ENCODE peak calls at places on chromosome 12, in seven cellular contexts. S is IMR-90, D is esophagus muscularis mucosa, E is spleen, N is breast epithelium, I is testis, Z is ovary. V is an unnamed sample. For H3K4me1, the result is how much of the 10 kb centered on the place peaks cover.

GRCh38 chr12:63400746-63401145 is 249.7 kb upstream of the AVPR1A start:
- DNase-seq in S (peak), E (no peak), Z (no peak), N (no peak), I (no peak), D (no peak), V (no peak)

GRCh38 chr12:88896958-88897357 is 316.7 kb upstream of the KITLG start:
- DNase-seq in D (no peak), I (no peak), Z (no peak), S (peak), N (no peak), E (no peak), V (no peak)

GRCh38 chr12:128829870-128830504 is 6.2 kb upstream of the SLC15A4 start:
- DNase-seq in N (no peak), E (peak), D (no peak), I (no peak), Z (no peak), S (no peak), V (no peak)

GRCh38 chr12:26523708-26524150 is 309.3 kb downstream of the ITPR2 start:
- DNase-seq in I (peak), S (peak), Z (peak), D (peak), E (peak), N (peak), V (peak)

GRCh38 chr12:47549258-47549657 is 156.6 kb downstream of the RPAP3 start:
- DNase-seq in D (peak), E (no peak), N (no peak), Z (no peak), S (no peak), I (no peak), V (no peak)

GRCh38 chr12:49706351-49707126 is 666 bp downstream of the FMNL3 start:
- DNase-seq in S (peak), I (peak), E (no peak), Z (peak), N (no peak), D (no peak), V (no peak)

GRCh38 chr12:113601656-113602263 is 130.1 kb upstream of the LHX5 start:
- DNase-seq in E (no peak), I (no peak), N (no peak), Z (no peak), S (no peak), D (no peak), V (no peak)

GRCh38 chr12:118052324-118053070 is 8.5 kb downstream of the WSB2 start:
- DNase-seq in S (peak), E (peak), Z (peak), N (peak), I (peak), D (no peak), V (no peak)

GRCh38 chr12:119006749-119007148 is 25.4 kb downstream of the SRRM4 start:
- DNase-seq in N (no peak), E (no peak), Z (no peak), S (no peak), I (no peak), D (no peak), V (no peak)

GRCh38 chr12:12107678-12108077 is 36.9 kb downstream of the BCL2L14 start:
- DNase-seq in Z (no peak), D (no peak), N (no peak), S (no peak), I (no peak), E (peak), V (no peak)

GRCh38 chr12:39972119-39972518 is 133.8 kb downstream of the SLC2A13 start:
- DNase-seq in S (no peak), Z (peak), I (no peak), D (no peak), E (no peak), N (no peak), V (no peak)

GRCh38 chr12:118372541-118373495 is at the start of gene TAOK3:
- DNase-seq in D (peak), S (peak), I (peak), Z (peak), N (peak), E (peak), V (peak)

GRCh38 chr12:99302874-99303273 is 344.7 kb upstream of the GARIN6 start:
- DNase-seq in S (no peak), Z (no peak), E (no peak), D (no peak), I (no peak), N (no peak), V (no peak)

GRCh38 chr12:58310368-58310767 is 369.0 kb downstream of the ATP23 start:
- DNase-seq in D (no peak), N (no peak), E (no peak), S (peak), Z (no peak), I (no peak), V (no peak)

GRCh38 chr12:56999456-56999855 is 6.9 kb downstream of the ZBTB39 start:
- DNase-seq in N (no peak), Z (no peak), E (no peak), S (no peak), I (no peak), D (no peak), V (peak)

GRCh38 chr12:97595423-97595822 is 132.8 kb downstream of the RMST start:
- DNase-seq in I (no peak), E (no peak), D (no peak), S (no peak), N (no peak), Z (no peak), V (no peak)

GRCh38 chr12:116861331-116861730 is 19.9 kb downstream of the HRK start:
- DNase-seq in I (peak), Z (peak), E (peak), N (no peak), D (no peak), S (peak), V (no peak)

GRCh38 chr12:102948941-102949352 is 8.5 kb upstream of the ASCL1 start:
- DNase-seq in Z (no peak), D (peak), S (peak), I (peak), E (no peak), N (no peak), V (no peak)

GRCh38 chr12:46523863-46524770 is 151.5 kb upstream of the SLC38A2 start:
- DNase-seq in Z (no peak), S (peak), N (no peak), D (no peak), E (no peak), I (no peak), V (no peak)

GRCh38 chr12:79885956-79886490 is 48.9 kb downstream of the PPP1R12A start:
- DNase-seq in S (no peak), Z (no peak), D (no peak), I (no peak), E (no peak), N (no peak), V (no peak)

GRCh38 chr12:122111070-122111750 is 32.7 kb downstream of the MLXIP start:
- DNase-seq in D (no peak), E (no peak), I (no peak), S (no peak), N (no peak), Z (no peak), V (no peak)

GRCh38 chr12:34625116-34625515 is 602.8 kb downstream of the ALG10 start:
- DNase-seq in E (no peak), I (no peak), S (no peak), Z (no peak), D (no peak), N (no peak), V (no peak)

GRCh38 chr12:122909442-122910288 is 13.7 kb upstream of the VPS37B start:
- DNase-seq in N (no peak), S (no peak), E (no peak), D (no peak), I (peak), Z (no peak), V (no peak)

GRCh38 chr12:121461048-121461447 is 61.1 kb downstream of the RNF34 start:
- DNase-seq in N (no peak), Z (no peak), E (peak), S (no peak), D (no peak), I (no peak), V (no peak)

GRCh38 chr12:27336254-27336653 is 3.6 kb downstream of the BMAL2 start:
- DNase-seq in Z (no peak), I (no peak), N (no peak), E (no peak), S (no peak), D (no peak), V (no peak)

GRCh38 chr12:116595186-116595585 is 36.0 kb downstream of the MAP1LC3B2 start:
- DNase-seq in E (peak), D (no peak), S (no peak), I (peak), Z (peak), N (no peak), V (no peak)

GRCh38 chr12:40892528-40892927 is 200.3 kb downstream of the CNTN1 start:
- DNase-seq in E (no peak), Z (no peak), S (no peak), N (no peak), D (no peak), I (no peak), V (no peak)

GRCh38 chr12:97075583-97076268 is 168.7 kb downstream of the NEDD1 start:
- DNase-seq in N (no peak), S (no peak), E (no peak), Z (no peak), I (no peak), D (no peak), V (no peak)

GRCh38 chr12:82650627-82651337 is 35.9 kb upstream of the TMTC2 start:
- DNase-seq in S (no peak), D (no peak), E (no peak), Z (no peak), I (no peak), N (no peak), V (no peak)

GRCh38 chr12:45379261-45379660 is 163.4 kb downstream of the ANO6 start:
- DNase-seq in D (no peak), N (no peak), S (peak), Z (no peak), I (no peak), E (no peak), V (no peak)

GRCh38 chr12:123131291-123131831 is 19.5 kb downstream of the PITPNM2 start:
- DNase-seq in D (no peak), Z (no peak), S (no peak), I (no peak), N (no peak), E (no peak), V (no peak)

GRCh38 chr12:6205144-6205539 is 4.9 kb downstream of the CD9 start:
- DNase-seq in S (no peak), D (no peak), E (no peak), Z (peak), N (no peak), I (no peak), V (no peak)

GRCh38 chr12:117014342-117014887 is 84.8 kb downstream of the TESC start:
- DNase-seq in E (no peak), Z (no peak), S (no peak), D (no peak), I (no peak), N (no peak), V (no peak)

DNA sequence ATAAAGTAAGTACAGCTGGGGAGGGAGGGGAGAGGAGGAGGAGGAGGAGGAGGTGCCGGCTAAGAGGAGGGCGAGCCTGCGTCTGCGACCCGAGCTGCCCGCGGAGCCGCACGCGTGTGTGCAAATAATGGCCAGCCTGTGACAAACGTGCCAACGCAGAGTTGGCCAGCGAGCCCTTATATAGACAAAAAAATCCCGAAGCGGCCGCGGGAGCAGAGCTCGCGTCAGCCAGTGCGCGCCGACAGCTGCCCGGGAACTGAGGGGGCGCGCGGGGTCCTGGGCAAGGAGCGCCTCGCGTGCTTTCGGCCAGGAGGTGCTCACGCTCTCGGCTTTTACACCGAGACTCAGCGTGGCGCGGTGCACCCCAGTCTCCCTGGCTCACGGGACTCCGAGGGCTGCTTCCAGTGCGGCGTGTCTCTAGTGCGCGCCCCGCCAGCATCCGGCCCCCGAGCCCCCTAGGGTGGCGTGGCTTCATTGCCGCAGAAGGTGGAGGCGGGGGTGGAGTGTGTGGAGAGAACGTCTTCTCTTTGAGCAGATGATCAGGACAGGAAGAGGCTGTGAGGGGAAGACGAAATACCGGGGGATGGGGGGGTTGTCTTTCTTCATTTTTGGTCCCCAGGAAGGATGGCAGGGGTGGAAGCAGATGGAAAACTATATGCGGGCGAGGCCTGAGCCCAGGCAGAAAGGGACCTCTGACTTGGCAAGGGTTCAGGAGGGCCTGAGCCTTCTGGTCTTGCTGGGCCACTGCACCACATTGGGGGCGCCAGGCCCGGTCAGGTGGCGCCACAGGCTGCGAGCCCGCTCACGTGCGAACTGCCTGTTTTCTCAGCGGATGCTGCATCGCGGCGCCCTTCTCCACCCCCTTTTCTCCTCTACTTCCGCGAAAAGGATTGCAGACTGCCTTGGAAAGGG is 659 bp downstream of the SLC16A7 start:
- DNase-seq in N (peak), E (peak), I (peak), S (peak), Z (peak), D (peak), V (peak)
- TF ChIP-seq POLR2A in N (no peak), E (no peak), I (no peak), S (peak), Z (no peak), D (no peak), V (no peak)

GRCh38 chr12:108822458-108823205 is 34.8 kb downstream of the SSH1 start:
- DNase-seq in S (no peak), D (no peak), E (peak), I (no peak), Z (no peak), N (no peak), V (no peak)

GRCh38 chr12:108820700-108821406 is 36.5 kb downstream of the SSH1 start:
- DNase-seq in S (no peak), E (peak), N (no peak), D (no peak), I (no peak), Z (no peak), V (no peak)

GRCh38 chr12:108817909-108818308 is 39.5 kb downstream of the SSH1 start:
- DNase-seq in I (no peak), D (no peak), Z (no peak), N (no peak), E (no peak), S (no peak), V (no peak)

GRCh38 chr12:108821407-108822397 is 35.7 kb downstream of the SSH1 start:
- DNase-seq in N (no peak), S (peak), I (no peak), Z (no peak), D (no peak), E (peak), V (no peak)

GRCh38 chr12:108819920-108820699 is 37.3 kb downstream of the SSH1 start:
- DNase-seq in N (no peak), Z (no peak), S (no peak), D (no peak), E (peak), I (no peak), V (no peak)
- H3K4me1 ChIP-seq in N (under half), Z (under half), S (under half), D (half or more), E (half or more), I (under half), V (half or more)

DNA sequence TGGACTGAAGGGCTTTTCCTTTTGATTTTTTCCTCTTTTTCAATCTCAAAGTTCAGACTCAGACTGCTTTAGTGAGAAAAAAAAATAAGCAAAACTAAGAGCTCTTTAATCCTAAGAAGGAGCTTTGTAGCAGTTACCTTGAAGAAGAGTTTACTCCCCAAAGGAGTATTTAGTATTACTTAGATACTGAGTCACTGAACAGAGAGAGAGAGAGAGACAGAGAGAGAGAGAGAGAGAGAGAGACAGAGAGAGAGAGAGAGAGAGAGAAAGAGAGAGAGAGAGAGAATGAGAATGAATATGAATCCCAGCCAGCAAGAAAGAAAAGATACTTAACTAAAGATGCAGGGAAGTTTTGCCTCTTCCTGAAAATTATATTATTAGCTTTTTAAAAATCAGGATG is 258 bp downstream of the NAV3 start:
- DNase-seq in D (no peak), S (no peak), I (no peak), Z (no peak), E (no peak), N (no peak), V (no peak)
- TF ChIP-seq CTCF in D (no peak), S (no peak), I (peak), Z (peak), E (peak), N (no peak), V (no peak)

GRCh38 chr12:104420868-104421267 is 35.9 kb upstream of the CHST11 start:
- DNase-seq in I (no peak), N (no peak), D (no peak), Z (no peak), S (no peak), E (no peak), V (no peak)

GRCh38 chr12:104421343-104421742 is 35.4 kb upstream of the CHST11 start:
- DNase-seq in I (no peak), D (no peak), Z (no peak), E (no peak), N (no peak), S (no peak), V (no peak)

GRCh38 chr12:104422441-104422840 is 34.3 kb upstream of the CHST11 start:
- DNase-seq in S (no peak), I (no peak), Z (no peak), E (no peak), D (no peak), N (no peak), V (no peak)

GRCh38 chr12:104416637-104417036 is 40.1 kb upstream of the CHST11 start:
- DNase-seq in Z (no peak), S (no peak), N (no peak), E (no peak), I (no peak), D (no peak), V (no peak)

GRCh38 chr12:104419717-104420116 is 37.0 kb upstream of the CHST11 start:
- DNase-seq in I (no peak), D (no peak), Z (no peak), N (no peak), S (no peak), E (no peak), V (no peak)
- TF ChIP-seq POLR2A in I (no peak), D (no peak), Z (no peak), N (no peak), S (no peak), E (no peak), V (no peak)

GRCh38 chr12:53219116-53219955 is 12.3 kb upstream of the ITGB7 start:
- DNase-seq in E (peak), S (peak), N (no peak), D (no peak), Z (no peak), I (no peak), V (no peak)
- H3K4me1 ChIP-seq in E (half or more), S (under half), N (under half), D (half or more), Z (under half), I (under half), V (half or more)

GRCh38 chr12:67268896-67269631 is at the start of gene CAND1:
- DNase-seq in N (peak), D (peak), S (peak), Z (peak), I (peak), E (peak), V (peak)
- TF ChIP-seq CTCF in N (no peak), D (no peak), S (no peak), Z (peak), I (no peak), E (no peak), V (no peak)

DNA sequence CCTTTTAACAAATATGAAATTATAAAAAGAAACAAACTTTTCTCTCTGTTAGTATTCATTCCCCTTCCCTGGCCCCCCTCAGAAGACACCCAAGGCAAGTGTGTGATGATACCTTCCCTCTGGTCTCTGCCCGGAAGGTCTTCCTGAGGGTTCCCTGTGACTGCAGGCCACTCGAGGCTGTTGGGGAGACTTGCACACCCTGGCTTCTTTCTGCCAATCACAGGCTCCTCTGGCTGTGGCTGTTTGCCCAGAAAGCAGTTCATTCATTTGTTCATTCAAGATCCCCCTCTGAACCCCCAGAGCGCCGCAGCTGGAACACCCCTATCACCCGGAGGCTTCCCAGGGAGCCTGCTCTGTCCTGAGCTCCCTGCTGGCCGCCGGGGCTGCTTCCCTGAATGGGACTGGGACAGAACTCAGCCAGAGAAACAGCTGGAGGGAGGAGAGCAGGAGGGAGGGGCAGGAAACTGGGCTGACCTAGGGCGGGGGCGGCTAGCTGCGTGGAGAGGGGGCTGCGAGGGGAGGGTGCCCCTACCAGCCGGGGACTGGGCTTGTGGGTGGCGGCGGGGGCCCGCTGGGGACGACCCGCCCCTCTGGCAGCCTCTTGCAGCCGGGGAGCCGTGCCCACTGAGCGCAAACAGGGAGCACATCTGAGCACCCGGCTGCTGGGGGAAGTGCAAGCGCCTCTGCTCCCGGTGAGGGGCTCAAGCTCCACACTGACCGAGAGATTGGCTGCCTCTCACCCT is at the start of gene CMKLR1:
- DNase-seq in D (peak), Z (peak), I (peak), E (peak), S (no peak), N (no peak), V (no peak)
- TF ChIP-seq POLR2A in D (no peak), Z (no peak), I (no peak), E (no peak), S (no peak), N (no peak), V (no peak)

V was measured in vagina.